ENCODE peak calls at places on chromosomes 3 and 15, in ten cellular contexts. R is heart right ventricle, T is mesothelial cell of epicardium, E is B cell, O is tibial artery, L is breast epithelium, A is HCT116, V is esophagus muscularis mucosa, S is BJ, J is progenitor cell of endocrine pancreas. Z is an unnamed sample.
A peak's percentile ranks its signal among the peaks of the same experiment; 100 is the strongest.

GRCh38 chr3:167066977-167067843 is 312.9 kb downstream of the ZBBX start:
- DNase-seq in R (no peak), T (no peak), E (no peak), O (no peak), L (no peak), A (no peak), V (no peak), S (no peak), J (no peak), Z (no peak)

GRCh38 chr3:36303286-36303685 is 77.0 kb upstream of the STAC start:
- DNase-seq in R (no peak), T (no peak), E (no peak), O (no peak), L (no peak), A (no peak), V (no peak), S (no peak), J (no peak), Z (no peak)

GRCh38 chr3:142963266-142964149 is at the start of gene PAQR9:
- DNase-seq in R (peak; percentile 33), T (peak; percentile 56), E (peak; percentile 64), O (no peak), L (no peak), A (no peak), V (no peak), S (no peak), J (peak; percentile 72), Z (peak; percentile 66)

GRCh38 chr15:35362195-35362829 is 183.7 kb downstream of the DPH6 start:
- DNase-seq in R (no peak), T (no peak), E (no peak), O (no peak), L (no peak), A (no peak), V (no peak), S (peak; percentile 51), J (no peak), Z (no peak)

GRCh38 chr3:110027446-110027845 is 690.1 kb upstream of the DPPA4 start:
- DNase-seq in R (no peak), T (no peak), E (no peak), O (no peak), L (no peak), A (peak; percentile 8), V (no peak), S (peak; percentile 13), J (no peak), Z (no peak)

GRCh38 chr3:132723024-132723462 is 834 bp upstream of the NPHP3 start:
- DNase-seq in R (no peak), T (no peak), E (no peak), O (no peak), L (no peak), A (no peak), V (no peak), S (peak; percentile 44), J (no peak), Z (no peak)

GRCh38 chr15:66720206-66721010 is 18.4 kb downstream of the SMAD6 start:
- DNase-seq in R (no peak), T (no peak), E (no peak), O (peak; percentile 75), L (no peak), A (no peak), V (no peak), S (no peak), J (no peak), Z (no peak)

GRCh38 chr15:28125673-28126651 is 26.8 kb upstream of the OCA2 start:
- DNase-seq in R (no peak), T (no peak), E (no peak), O (no peak), L (no peak), A (peak; percentile 33), V (no peak), S (no peak), J (no peak), Z (no peak)

GRCh38 chr15:62112616-62113593 is 46.1 kb downstream of the C2CD4A start:
- DNase-seq in R (no peak), T (no peak), E (no peak), O (no peak), L (peak; percentile 64), A (no peak), V (peak; percentile 81), S (peak; percentile 26), J (no peak), Z (no peak)

GRCh38 chr3:111936967-111937366 is 41.9 kb upstream of the ABHD10 start:
- DNase-seq in R (no peak), T (no peak), E (no peak), O (no peak), L (no peak), A (no peak), V (no peak), S (no peak), J (no peak), Z (no peak)

GRCh38 chr3:45870099-45870498 is 16.2 kb upstream of the CCR9 start:
- DNase-seq in R (no peak), T (no peak), E (peak; percentile 40), O (no peak), L (no peak), A (no peak), V (no peak), S (no peak), J (no peak), Z (no peak)

GRCh38 chr3:194245975-194246561 is 105.1 kb downstream of the CPN2 start:
- DNase-seq in R (no peak), T (peak; percentile 24), E (no peak), O (no peak), L (no peak), A (no peak), V (no peak), S (no peak), J (no peak), Z (no peak)

GRCh38 chr15:91196768-91197167 is 96.7 kb downstream of the SV2B start:
- DNase-seq in R (no peak), T (no peak), E (no peak), O (no peak), L (no peak), A (no peak), V (no peak), S (no peak), J (no peak), Z (no peak)
- TF ChIP-seq CTCF in R (no peak), T (no peak), E (no peak), O (no peak), L (no peak), A (no peak), V (no peak), S (no peak), J (no peak), Z (no peak)

GRCh38 chr15:36591534-36592411 is 12.3 kb downstream of the CDIN1 start:
- DNase-seq in R (no peak), T (no peak), E (no peak), O (no peak), L (no peak), A (no peak), V (no peak), S (no peak), J (no peak), Z (no peak)
- TF ChIP-seq CTCF in R (no peak), T (no peak), E (no peak), O (no peak), L (no peak), A (no peak), V (no peak), S (no peak), J (no peak), Z (no peak)

GRCh38 chr3:8702560-8702959 is 31.0 kb upstream of the CAV3 start:
- DNase-seq in R (no peak), T (no peak), E (no peak), O (no peak), L (no peak), A (no peak), V (no peak), S (no peak), J (no peak), Z (no peak)
- TF ChIP-seq CTCF in R (no peak), T (peak; percentile 12), E (no peak), O (no peak), L (no peak), A (no peak), V (no peak), S (peak; percentile 39), J (peak; percentile 43), Z (peak; percentile 44)

DNA sequence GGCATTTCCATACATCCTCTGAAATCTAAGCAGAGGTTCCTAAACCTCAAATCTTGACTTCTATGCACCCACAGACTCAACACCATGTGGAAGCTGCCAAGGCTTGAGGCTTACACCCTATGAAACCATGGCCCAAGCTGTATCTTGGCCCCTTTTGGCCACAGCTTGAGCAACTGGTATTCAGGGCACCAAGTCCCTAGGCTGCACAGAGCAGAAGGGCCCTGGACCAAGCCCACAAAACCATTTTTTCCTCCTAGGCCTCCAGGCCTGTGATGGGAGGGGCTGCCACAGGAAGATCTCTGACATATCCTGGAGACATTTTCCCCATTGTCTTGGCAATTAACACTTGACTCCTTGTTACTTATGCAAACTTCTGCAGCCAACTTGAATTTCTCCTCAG is 54.4 kb upstream of the IL12A start:
- DNase-seq in R (no peak), T (no peak), E (no peak), O (no peak), L (no peak), A (no peak), V (peak; percentile 74), S (no peak), J (no peak), Z (no peak)
- TF ChIP-seq CTCF in R (no peak), T (no peak), E (no peak), O (no peak), L (no peak), A (no peak), V (no peak), S (no peak), J (no peak), Z (no peak)

GRCh38 chr3:183188895-183189462 is 26.4 kb upstream of the LAMP3 start:
- DNase-seq in R (no peak), T (no peak), E (no peak), O (no peak), L (no peak), A (peak; percentile 23), V (no peak), S (no peak), J (no peak), Z (peak; percentile 55)
- TF ChIP-seq CTCF in R (peak; percentile 49), T (peak; percentile 18), E (peak; percentile 15), O (no peak), L (no peak), A (peak; percentile 36), V (peak; percentile 31), S (no peak), J (peak; percentile 59), Z (peak; percentile 55)

GRCh38 chr3:32104492-32104891 is 1.9 kb upstream of the GPD1L start:
- DNase-seq in R (no peak), T (no peak), E (no peak), O (no peak), L (no peak), A (no peak), V (no peak), S (no peak), J (no peak), Z (no peak)
- TF ChIP-seq CTCF in R (no peak), T (no peak), E (no peak), O (no peak), L (no peak), A (no peak), V (no peak), S (no peak), J (no peak), Z (no peak)

GRCh38 chr3:11832964-11833621 is 13.6 kb downstream of the TAMM41 start:
- DNase-seq in R (no peak), T (no peak), E (no peak), O (no peak), L (no peak), A (no peak), V (no peak), S (no peak), J (no peak), Z (no peak)

GRCh38 chr3:11835028-11835639 is 11.6 kb downstream of the TAMM41 start:
- DNase-seq in R (no peak), T (no peak), E (no peak), O (no peak), L (no peak), A (no peak), V (no peak), S (no peak), J (no peak), Z (peak; percentile 21)
- TF ChIP-seq CTCF in R (peak; percentile 38), T (peak; percentile 53), E (peak; percentile 50), O (peak; percentile 40), L (no peak), A (peak; percentile 45), V (peak; percentile 52), S (peak; percentile 49), J (peak; percentile 53), Z (peak; percentile 59)

Z was measured in GM13977.